ENCODE peak calls at places on chromosomes 11 and 22, in nine cellular contexts. One of them, this sample, is unnamed. For H3K4me1, the result is how much of the 10 kb centered on the place peaks cover.

GRCh38 chr11:57164317-57164716 is 17.4 kb upstream of the LRRC55 start:
- DNase-seq in neural progenitor cell: no peak
- DNase-seq in trophoblast cell: no peak
- DNase-seq in psoas muscle: no peak
- DNase-seq in body of pancreas: no peak
- DNase-seq in fibroblast of lung: no peak
- DNase-seq in right atrium auricular region: no peak
- DNase-seq in adipocyte: no peak
- DNase-seq in left ventricle myocardium inferior: no peak
- DNase-seq in this sample: no peak

GRCh38 chr22:41517172-41518047 is 26.9 kb downstream of the POLR3H start:
- DNase-seq in neural progenitor cell: peak
- DNase-seq in trophoblast cell: peak
- DNase-seq in psoas muscle: peak
- DNase-seq in body of pancreas: peak
- DNase-seq in fibroblast of lung: no peak
- DNase-seq in right atrium auricular region: peak
- DNase-seq in adipocyte: peak
- DNase-seq in left ventricle myocardium inferior: peak
- DNase-seq in this sample: peak

GRCh38 chr22:47786650-47787290 is 1024.3 kb downstream of the TBC1D22A start:
- DNase-seq in neural progenitor cell: no peak
- DNase-seq in trophoblast cell: no peak
- DNase-seq in psoas muscle: no peak
- DNase-seq in body of pancreas: no peak
- DNase-seq in fibroblast of lung: no peak
- DNase-seq in right atrium auricular region: no peak
- DNase-seq in adipocyte: no peak
- DNase-seq in left ventricle myocardium inferior: no peak
- DNase-seq in this sample: no peak

GRCh38 chr11:103528046-103528445 is 418.8 kb downstream of the DYNC2H1 start:
- DNase-seq in neural progenitor cell: no peak
- DNase-seq in trophoblast cell: peak
- DNase-seq in psoas muscle: no peak
- DNase-seq in body of pancreas: no peak
- DNase-seq in fibroblast of lung: no peak
- DNase-seq in right atrium auricular region: no peak
- DNase-seq in adipocyte: peak
- DNase-seq in left ventricle myocardium inferior: no peak
- DNase-seq in this sample: no peak

GRCh38 chr22:40348025-40348658 is 1.8 kb downstream of the ADSL start:
- DNase-seq in neural progenitor cell: peak
- DNase-seq in trophoblast cell: peak
- DNase-seq in psoas muscle: peak
- DNase-seq in body of pancreas: peak
- DNase-seq in fibroblast of lung: peak
- DNase-seq in right atrium auricular region: no peak
- DNase-seq in adipocyte: peak
- DNase-seq in left ventricle myocardium inferior: no peak
- DNase-seq in this sample: peak

GRCh38 chr11:41578421-41579047 is 119.1 kb upstream of the LRRC4C start:
- DNase-seq in neural progenitor cell: no peak
- DNase-seq in trophoblast cell: no peak
- DNase-seq in psoas muscle: no peak
- DNase-seq in body of pancreas: no peak
- DNase-seq in fibroblast of lung: peak
- DNase-seq in right atrium auricular region: no peak
- DNase-seq in adipocyte: no peak
- DNase-seq in left ventricle myocardium inferior: no peak
- DNase-seq in this sample: no peak

GRCh38 chr11:129251067-129251466 is 58.9 kb upstream of the ARHGAP32 start:
- DNase-seq in neural progenitor cell: no peak
- DNase-seq in trophoblast cell: no peak
- DNase-seq in psoas muscle: no peak
- DNase-seq in body of pancreas: no peak
- DNase-seq in fibroblast of lung: peak
- DNase-seq in right atrium auricular region: no peak
- DNase-seq in adipocyte: peak
- DNase-seq in left ventricle myocardium inferior: no peak
- DNase-seq in this sample: no peak

GRCh38 chr11:77096591-77097019 is 6.0 kb upstream of the OMP start:
- DNase-seq in neural progenitor cell: no peak
- DNase-seq in trophoblast cell: no peak
- DNase-seq in psoas muscle: peak
- DNase-seq in body of pancreas: no peak
- DNase-seq in fibroblast of lung: no peak
- DNase-seq in right atrium auricular region: no peak
- DNase-seq in adipocyte: no peak
- DNase-seq in left ventricle myocardium inferior: peak
- DNase-seq in this sample: no peak

GRCh38 chr22:19440411-19441195 is 6.9 kb downstream of the C22orf39 start:
- DNase-seq in neural progenitor cell: no peak
- DNase-seq in trophoblast cell: no peak
- DNase-seq in psoas muscle: peak
- DNase-seq in body of pancreas: no peak
- DNase-seq in fibroblast of lung: no peak
- DNase-seq in right atrium auricular region: no peak
- DNase-seq in adipocyte: no peak
- DNase-seq in left ventricle myocardium inferior: no peak
- DNase-seq in this sample: no peak

GRCh38 chr11:125476721-125477120 is 19.3 kb downstream of the FEZ1 start:
- DNase-seq in neural progenitor cell: no peak
- DNase-seq in trophoblast cell: no peak
- DNase-seq in psoas muscle: no peak
- DNase-seq in body of pancreas: no peak
- DNase-seq in fibroblast of lung: no peak
- DNase-seq in right atrium auricular region: no peak
- DNase-seq in adipocyte: no peak
- DNase-seq in left ventricle myocardium inferior: no peak
- DNase-seq in this sample: no peak

GRCh38 chr11:66157182-66157864 is 87.3 kb downstream of the PACS1 start:
- DNase-seq in neural progenitor cell: no peak
- DNase-seq in trophoblast cell: no peak
- DNase-seq in psoas muscle: no peak
- DNase-seq in body of pancreas: no peak
- DNase-seq in fibroblast of lung: peak
- DNase-seq in right atrium auricular region: no peak
- DNase-seq in adipocyte: peak
- DNase-seq in left ventricle myocardium inferior: no peak
- DNase-seq in this sample: peak

GRCh38 chr11:28834877-28835276 is 726.7 kb downstream of the METTL15 start:
- DNase-seq in neural progenitor cell: no peak
- DNase-seq in trophoblast cell: no peak
- DNase-seq in psoas muscle: no peak
- DNase-seq in body of pancreas: no peak
- DNase-seq in fibroblast of lung: peak
- DNase-seq in right atrium auricular region: no peak
- DNase-seq in adipocyte: peak
- DNase-seq in left ventricle myocardium inferior: no peak
- DNase-seq in this sample: peak

DNA sequence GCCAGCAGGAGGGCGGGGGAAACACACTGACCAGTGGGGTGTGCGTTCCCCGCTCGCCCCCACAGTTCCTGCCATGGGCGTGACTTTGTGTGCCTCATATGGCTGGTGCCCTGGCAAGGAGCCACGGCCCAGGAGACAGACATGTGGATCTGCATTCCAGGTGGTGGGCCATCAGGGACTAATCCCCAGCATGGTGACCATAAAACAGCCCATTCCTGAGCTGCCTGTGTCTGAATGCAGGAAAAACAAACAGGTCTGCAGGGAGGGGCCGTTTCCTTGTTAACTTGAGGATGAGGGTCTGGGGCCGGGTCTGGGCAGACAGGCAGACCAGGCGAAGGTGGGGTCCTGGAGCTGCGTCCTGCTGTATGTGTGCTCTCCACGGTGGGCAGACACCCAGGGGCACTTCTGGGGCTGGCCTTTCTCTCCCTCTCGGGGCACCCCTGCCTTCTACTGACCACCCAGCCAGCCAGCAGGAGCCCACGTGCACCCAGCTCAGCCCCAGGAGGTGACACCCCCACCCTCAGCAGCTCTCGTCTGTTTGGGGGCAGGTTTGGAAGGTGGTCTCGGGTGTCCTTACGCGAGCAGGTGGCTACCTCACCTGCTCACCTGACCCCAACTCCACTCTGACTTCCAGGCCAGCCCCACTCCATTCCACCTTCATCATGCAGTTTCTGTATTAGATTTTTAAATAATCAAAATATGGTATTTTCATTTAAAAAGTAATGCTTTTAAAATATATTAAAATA is 120.3 kb downstream of the KCNQ1OT1 start:
- DNase-seq in neural progenitor cell: peak
- DNase-seq in trophoblast cell: no peak
- DNase-seq in psoas muscle: peak
- DNase-seq in body of pancreas: peak
- DNase-seq in fibroblast of lung: peak
- DNase-seq in right atrium auricular region: no peak
- DNase-seq in adipocyte: peak
- DNase-seq in left ventricle myocardium inferior: peak
- DNase-seq in this sample: no peak
- H3K4me1 ChIP-seq in neural progenitor cell: under half
- H3K4me1 ChIP-seq in trophoblast cell: under half
- H3K4me1 ChIP-seq in psoas muscle: under half
- H3K4me1 ChIP-seq in body of pancreas: under half
- H3K4me1 ChIP-seq in fibroblast of lung: under half
- H3K4me1 ChIP-seq in right atrium auricular region: under half
- H3K4me1 ChIP-seq in adipocyte: under half
- H3K4me1 ChIP-seq in left ventricle myocardium inferior: half or more
- H3K4me1 ChIP-seq in this sample: under half

GRCh38 chr11:134332189-134332631 is 422 bp downstream of the GLB1L2 start:
- DNase-seq in neural progenitor cell: peak
- DNase-seq in trophoblast cell: no peak
- DNase-seq in psoas muscle: no peak
- DNase-seq in body of pancreas: no peak
- DNase-seq in fibroblast of lung: no peak
- DNase-seq in right atrium auricular region: no peak
- DNase-seq in adipocyte: no peak
- DNase-seq in left ventricle myocardium inferior: no peak
- DNase-seq in this sample: no peak

GRCh38 chr11:134333951-134334350 is 2.2 kb downstream of the GLB1L2 start:
- DNase-seq in neural progenitor cell: no peak
- DNase-seq in trophoblast cell: no peak
- DNase-seq in psoas muscle: no peak
- DNase-seq in body of pancreas: no peak
- DNase-seq in fibroblast of lung: no peak
- DNase-seq in right atrium auricular region: no peak
- DNase-seq in adipocyte: no peak
- DNase-seq in left ventricle myocardium inferior: no peak
- DNase-seq in this sample: no peak

GRCh38 chr11:134331565-134332188 is at the start of gene GLB1L2:
- DNase-seq in neural progenitor cell: peak
- DNase-seq in trophoblast cell: peak
- DNase-seq in psoas muscle: peak
- DNase-seq in body of pancreas: peak
- DNase-seq in fibroblast of lung: peak
- DNase-seq in right atrium auricular region: no peak
- DNase-seq in adipocyte: peak
- DNase-seq in left ventricle myocardium inferior: peak
- DNase-seq in this sample: peak

GRCh38 chr11:134333312-134333711 is 1.5 kb downstream of the GLB1L2 start:
- DNase-seq in neural progenitor cell: no peak
- DNase-seq in trophoblast cell: no peak
- DNase-seq in psoas muscle: no peak
- DNase-seq in body of pancreas: no peak
- DNase-seq in fibroblast of lung: no peak
- DNase-seq in right atrium auricular region: no peak
- DNase-seq in adipocyte: no peak
- DNase-seq in left ventricle myocardium inferior: no peak
- DNase-seq in this sample: no peak

DNA sequence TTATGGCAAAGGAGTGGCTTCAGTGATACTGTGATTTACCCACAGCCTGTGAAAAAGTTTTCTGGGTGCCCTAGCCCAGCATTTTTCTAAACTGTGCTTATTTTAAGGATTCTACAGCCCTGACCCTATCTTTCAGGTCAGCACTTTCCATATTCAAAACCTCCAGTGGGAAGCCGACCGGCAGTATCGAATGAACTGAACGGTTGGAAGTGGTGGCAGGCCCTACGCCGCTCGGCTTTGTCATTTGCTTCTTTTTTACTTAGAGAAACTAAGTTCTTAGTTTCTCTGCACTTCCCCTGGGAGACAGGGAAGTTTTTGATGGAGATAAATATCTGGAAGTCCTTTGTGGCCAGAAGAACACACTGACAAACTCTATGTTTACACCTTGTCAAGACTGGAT is 994 bp downstream of the GLB1L2 start:
- DNase-seq in neural progenitor cell: no peak
- DNase-seq in trophoblast cell: no peak
- DNase-seq in psoas muscle: no peak
- DNase-seq in body of pancreas: no peak
- DNase-seq in fibroblast of lung: no peak
- DNase-seq in right atrium auricular region: no peak
- DNase-seq in adipocyte: no peak
- DNase-seq in left ventricle myocardium inferior: no peak
- DNase-seq in this sample: no peak
- H3K4me1 ChIP-seq in neural progenitor cell: under half
- H3K4me1 ChIP-seq in trophoblast cell: under half
- H3K4me1 ChIP-seq in psoas muscle: under half
- H3K4me1 ChIP-seq in body of pancreas: under half
- H3K4me1 ChIP-seq in fibroblast of lung: under half
- H3K4me1 ChIP-seq in right atrium auricular region: under half
- H3K4me1 ChIP-seq in adipocyte: under half
- H3K4me1 ChIP-seq in left ventricle myocardium inferior: under half
- H3K4me1 ChIP-seq in this sample: under half

DNA sequence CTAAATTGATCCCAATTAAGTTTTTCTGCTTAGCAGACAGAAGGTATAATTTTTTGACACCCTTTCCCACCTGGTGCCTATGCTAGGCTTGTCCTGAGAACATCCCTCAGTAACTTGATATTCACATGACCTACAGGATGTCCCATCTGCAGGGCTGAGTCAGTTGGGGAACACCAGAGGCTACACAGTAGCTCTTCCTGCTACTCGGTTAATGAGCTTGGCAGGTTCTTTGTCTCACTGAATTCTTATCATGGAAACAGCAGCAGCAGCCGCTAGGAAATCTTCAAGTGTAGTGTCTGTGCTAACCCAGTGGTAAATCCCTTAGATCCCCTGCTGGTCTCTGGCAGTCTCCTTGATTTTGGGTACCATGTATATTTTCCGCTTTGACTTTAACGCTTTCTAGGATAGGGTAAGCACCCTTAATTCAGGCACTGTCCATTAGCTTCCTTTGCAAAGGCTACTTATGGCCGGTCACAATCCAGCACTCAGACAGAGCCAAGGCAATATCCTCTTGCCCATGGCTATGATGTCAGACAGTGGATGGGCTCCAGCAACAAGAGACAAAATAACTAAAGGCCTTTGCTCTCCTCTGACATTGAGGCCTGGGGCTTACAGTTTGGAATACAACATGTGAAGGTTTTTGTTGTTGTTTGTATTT is 8.5 kb downstream of the MRPL16 start:
- DNase-seq in neural progenitor cell: peak
- DNase-seq in trophoblast cell: no peak
- DNase-seq in psoas muscle: no peak
- DNase-seq in body of pancreas: no peak
- DNase-seq in fibroblast of lung: peak
- DNase-seq in right atrium auricular region: no peak
- DNase-seq in adipocyte: no peak
- DNase-seq in left ventricle myocardium inferior: no peak
- DNase-seq in this sample: peak
- H3K4me1 ChIP-seq in neural progenitor cell: under half
- H3K4me1 ChIP-seq in trophoblast cell: under half
- H3K4me1 ChIP-seq in psoas muscle: under half
- H3K4me1 ChIP-seq in body of pancreas: under half
- H3K4me1 ChIP-seq in fibroblast of lung: under half
- H3K4me1 ChIP-seq in right atrium auricular region: under half
- H3K4me1 ChIP-seq in adipocyte: under half
- H3K4me1 ChIP-seq in left ventricle myocardium inferior: under half
- H3K4me1 ChIP-seq in this sample: under half

GRCh38 chr11:36558511-36559413 is 9.0 kb upstream of the RAG1 start:
- DNase-seq in neural progenitor cell: no peak
- DNase-seq in trophoblast cell: no peak
- DNase-seq in psoas muscle: no peak
- DNase-seq in body of pancreas: no peak
- DNase-seq in fibroblast of lung: no peak
- DNase-seq in right atrium auricular region: no peak
- DNase-seq in adipocyte: no peak
- DNase-seq in left ventricle myocardium inferior: no peak
- DNase-seq in this sample: no peak
- H3K4me1 ChIP-seq in neural progenitor cell: under half
- H3K4me1 ChIP-seq in trophoblast cell: under half
- H3K4me1 ChIP-seq in psoas muscle: under half
- H3K4me1 ChIP-seq in body of pancreas: under half
- H3K4me1 ChIP-seq in fibroblast of lung: under half
- H3K4me1 ChIP-seq in right atrium auricular region: under half
- H3K4me1 ChIP-seq in adipocyte: under half
- H3K4me1 ChIP-seq in left ventricle myocardium inferior: under half
- H3K4me1 ChIP-seq in this sample: under half

This sample was measured in endothelial cell of umbilical vein.